ENCODE peak calls at places on chromosomes 3 and 15, in eight cellular contexts. M, V, D, K, Y, O, Z and X are unnamed samples.

GRCh38 chr15:69951511-69952209 is 146.1 kb downstream of the TLE3 start:
- DNase-seq in Z (no peak), Y (no peak), K (no peak), V (no peak), O (peak), D (no peak), M (no peak), X (no peak)

GRCh38 chr15:48751595-48751994 is 59.3 kb downstream of the CEP152 start:
- DNase-seq in V (no peak), M (no peak), Y (no peak), D (no peak), Z (no peak), O (no peak), K (no peak), X (no peak)

GRCh38 chr3:197181751-197182150 is 116.7 kb downstream of the DLG1 start:
- DNase-seq in K (no peak), Y (no peak), V (no peak), D (peak), O (peak), M (no peak), Z (no peak), X (no peak)

GRCh38 chr15:58065011-58065444 is 483 bp downstream of the ALDH1A2 start:
- DNase-seq in K (no peak), D (no peak), V (no peak), M (peak), Y (no peak), Z (no peak), O (peak), X (peak)

GRCh38 chr3:164460851-164461250 is 617.4 kb downstream of the SI start:
- DNase-seq in K (no peak), O (no peak), M (peak), D (no peak), Z (no peak), V (no peak), Y (no peak), X (no peak)

GRCh38 chr3:50587373-50587772 is 18.1 kb downstream of the HEMK1 start:
- DNase-seq in Z (no peak), K (no peak), Y (no peak), M (no peak), V (no peak), D (no peak), O (peak), X (no peak)

GRCh38 chr3:196177567-196177966 is 33.6 kb downstream of the ZDHHC19 start:
- DNase-seq in Z (no peak), V (no peak), M (no peak), O (no peak), D (no peak), K (no peak), Y (no peak), X (no peak)

GRCh38 chr3:9934235-9934621 is 594 bp downstream of the CRELD1 start:
- DNase-seq in O (no peak), Y (no peak), Z (no peak), M (no peak), V (no peak), K (no peak), D (no peak), X (no peak)